ENCODE peak calls at places on chromosomes 16 and 17, in six cellular contexts. I is neural progenitor cell; Q is suprapubic skin; K is activated T-helper 1 cell treated with anti-CD3 and anti-CD28 coated beads, Interleukin-12 subunit alpha, Interleukin-12 subunit beta, Interleukin-2, Interleukin-4 antibody, amounts not matched to agents 30 ng/mL and 10 ng/mL and 1 ng/mL, durations not matched to agents 14 hours and 24 hours and 36 hours; E is WTC11; H is heart left ventricle. D is an unnamed sample.

GRCh38 chr17:51228177-51228576 is 31.7 kb downstream of the MBTD1 start:
- DNase-seq in I (no peak), Q (no peak), K (no peak), E (no peak), H (no peak), D (no peak)

GRCh38 chr17:27559506-27559931 is 71.5 kb upstream of the LGALS9 start:
- DNase-seq in I (no peak), Q (no peak), K (no peak), E (no peak), H (peak; percentile 50), D (no peak)

GRCh38 chr17:55322451-55322985 is 57.8 kb downstream of the HLF start:
- DNase-seq in I (no peak), Q (no peak), K (no peak), E (no peak), H (no peak), D (no peak)

GRCh38 chr16:22624038-22624656 is 113.5 kb downstream of the NPIPB5 start:
- DNase-seq in I (no peak), Q (no peak), K (no peak), E (no peak), H (no peak), D (no peak)

GRCh38 chr17:45132302-45132568 is at the start of gene PLCD3:
- DNase-seq in I (peak; percentile 92), Q (no peak), K (no peak), E (no peak), H (no peak), D (no peak)

GRCh38 chr17:70405492-70406220 is 236.3 kb downstream of the KCNJ2 start:
- DNase-seq in I (no peak), Q (no peak), K (no peak), E (no peak), H (no peak), D (no peak)

GRCh38 chr17:50815400-50815799 is 20.0 kb upstream of the WFIKKN2 start:
- DNase-seq in I (no peak), Q (no peak), K (no peak), E (no peak), H (no peak), D (no peak)

GRCh38 chr17:2457913-2458312 is 53.8 kb downstream of the METTL16 start:
- DNase-seq in I (no peak), Q (no peak), K (no peak), E (no peak), H (no peak), D (no peak)

GRCh38 chr17:19676901-19677300 is 28.4 kb downstream of the ALDH3A2 start:
- DNase-seq in I (no peak), Q (no peak), K (no peak), E (no peak), H (no peak), D (no peak)

GRCh38 chr16:75219838-75220237 is 1.1 kb downstream of the CTRB1 start:
- DNase-seq in I (no peak), Q (no peak), K (no peak), E (no peak), H (no peak), D (no peak)

GRCh38 chr16:84308120-84308519 is 13.4 kb downstream of the WFDC1 start:
- DNase-seq in I (peak; percentile 88), Q (no peak), K (no peak), E (peak; percentile 79), H (peak; percentile 24), D (peak; percentile 75)

GRCh38 chr17:43215341-43215740 is 3.7 kb downstream of the TMEM106A start:
- DNase-seq in I (no peak), Q (no peak), K (no peak), E (no peak), H (no peak), D (no peak)

GRCh38 chr17:29256735-29257466 is 10.2 kb downstream of the CRYBA1 start:
- DNase-seq in I (no peak), Q (no peak), K (no peak), E (no peak), H (no peak), D (no peak)

GRCh38 chr17:9470171-9470570 is 105.4 kb downstream of the STX8 start:
- DNase-seq in I (no peak), Q (no peak), K (peak; percentile 14), E (no peak), H (no peak), D (no peak)